ENCODE peak calls at places on chromosomes 13 and 19, in six cellular contexts. H is psoas muscle, G is epithelial cell of esophagus, D is heart right ventricle, C is coronary artery, A is testis. T is an unnamed sample.

GRCh38 chr19:19306191-19306590 is 14.1 kb downstream of the SUGP1 start:
- DNase-seq in D (no peak), A (no peak), C (no peak), H (no peak), G (no peak), T (no peak)

GRCh38 chr13:98476538-98476966 is 100.4 kb downstream of the STK24 start:
- DNase-seq in A (no peak), H (peak), C (no peak), G (peak), D (no peak), T (no peak)

GRCh38 chr19:12527034-12527836 is 24.0 kb downstream of the ZNF564 start:
- DNase-seq in G (peak), D (no peak), H (no peak), C (no peak), A (no peak), T (no peak)

GRCh38 chr13:51801631-51802099 is 2.3 kb downstream of the DHRS12 start:
- DNase-seq in C (peak), A (peak), H (peak), G (peak), D (peak), T (no peak)

GRCh38 chr19:28318469-28319179 is 894.3 kb downstream of the UQCRFS1 start:
- DNase-seq in G (no peak), C (no peak), D (no peak), A (no peak), H (no peak), T (no peak)

GRCh38 chr13:24502567-24503375 is 9.8 kb downstream of the PARP4 start:
- DNase-seq in G (peak), D (peak), A (no peak), C (no peak), H (no peak), T (no peak)

GRCh38 chr13:75425216-75426009 is 56.6 kb downstream of the TBC1D4 start:
- DNase-seq in G (no peak), D (no peak), C (no peak), A (no peak), H (no peak), T (no peak)

GRCh38 chr13:112658807-112659206 is 31.0 kb upstream of the ATP11A start:
- DNase-seq in G (peak), H (no peak), C (no peak), A (no peak), D (no peak), T (no peak)

GRCh38 chr13:113785051-113786010 is 26.3 kb downstream of the TMEM255B start:
- DNase-seq in G (peak), C (no peak), A (no peak), H (no peak), D (no peak), T (no peak)

GRCh38 chr19:50820549-50821247 is 2.9 kb downstream of the KLK1 start:
- DNase-seq in D (no peak), H (peak), C (no peak), A (no peak), G (no peak), T (no peak)

GRCh38 chr19:39540333-39540673 is 342 bp upstream of the EID2 start:
- DNase-seq in G (no peak), H (no peak), A (no peak), C (no peak), D (no peak), T (no peak)
- TF ChIP-seq CTCF in G (no peak), H (no peak), A (no peak), C (no peak), D (no peak), T (no peak)

GRCh38 chr19:58227964-58228583 is 640 bp upstream of the ZNF544 start:
- DNase-seq in G (no peak), C (no peak), D (no peak), H (no peak), A (peak), T (no peak)
- TF ChIP-seq CTCF in G (no peak), C (no peak), D (no peak), H (no peak), A (no peak), T (no peak)

GRCh38 chr19:16824658-16825311 is 4.4 kb upstream of the SIN3B start:
- DNase-seq in A (no peak), G (peak), D (no peak), C (no peak), H (no peak), T (no peak)
- TF ChIP-seq CTCF in A (no peak), G (no peak), D (no peak), C (no peak), H (no peak), T (peak)

DNA sequence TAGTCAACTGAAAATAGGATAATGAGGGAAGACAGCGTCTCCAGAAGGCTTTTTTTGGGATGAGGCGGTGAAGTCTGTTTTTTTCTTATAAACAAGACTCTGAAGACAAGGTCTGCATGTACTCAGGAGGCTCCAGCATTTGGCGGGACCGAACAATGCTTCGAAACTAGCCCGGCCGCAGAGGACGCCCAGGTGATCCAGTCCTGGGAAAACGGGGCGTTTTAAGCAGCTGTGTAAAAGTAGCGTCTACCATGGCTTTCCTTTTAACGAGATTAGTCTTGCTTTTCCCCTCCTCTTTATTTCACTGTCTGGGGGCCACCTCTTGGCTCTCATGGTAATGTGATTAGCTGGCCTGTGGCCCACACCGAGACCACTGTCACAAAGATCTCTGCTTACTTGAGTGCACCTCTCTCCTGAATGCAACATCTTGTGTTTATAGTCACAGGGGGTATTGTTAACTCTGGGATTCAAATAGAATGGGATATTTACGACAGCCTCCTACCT is 29.4 kb upstream of the GTF3A start:
- DNase-seq in G (no peak), H (no peak), D (no peak), A (no peak), C (no peak), T (no peak)
- TF ChIP-seq CTCF in G (no peak), H (no peak), D (no peak), A (no peak), C (no peak), T (no peak)

GRCh38 chr13:36914648-36915047 is 5.4 kb downstream of the SMAD9 start:
- DNase-seq in D (no peak), C (no peak), A (no peak), G (no peak), H (no peak), T (no peak)
- TF ChIP-seq CTCF in D (no peak), C (no peak), A (no peak), G (no peak), H (no peak), T (no peak)

GRCh38 chr19:3708207-3708931 is at the start of gene TJP3:
- DNase-seq in C (no peak), H (peak), D (peak), A (peak), G (peak), T (no peak)
- TF ChIP-seq CTCF in C (no peak), H (no peak), D (no peak), A (no peak), G (no peak), T (no peak)

DNA sequence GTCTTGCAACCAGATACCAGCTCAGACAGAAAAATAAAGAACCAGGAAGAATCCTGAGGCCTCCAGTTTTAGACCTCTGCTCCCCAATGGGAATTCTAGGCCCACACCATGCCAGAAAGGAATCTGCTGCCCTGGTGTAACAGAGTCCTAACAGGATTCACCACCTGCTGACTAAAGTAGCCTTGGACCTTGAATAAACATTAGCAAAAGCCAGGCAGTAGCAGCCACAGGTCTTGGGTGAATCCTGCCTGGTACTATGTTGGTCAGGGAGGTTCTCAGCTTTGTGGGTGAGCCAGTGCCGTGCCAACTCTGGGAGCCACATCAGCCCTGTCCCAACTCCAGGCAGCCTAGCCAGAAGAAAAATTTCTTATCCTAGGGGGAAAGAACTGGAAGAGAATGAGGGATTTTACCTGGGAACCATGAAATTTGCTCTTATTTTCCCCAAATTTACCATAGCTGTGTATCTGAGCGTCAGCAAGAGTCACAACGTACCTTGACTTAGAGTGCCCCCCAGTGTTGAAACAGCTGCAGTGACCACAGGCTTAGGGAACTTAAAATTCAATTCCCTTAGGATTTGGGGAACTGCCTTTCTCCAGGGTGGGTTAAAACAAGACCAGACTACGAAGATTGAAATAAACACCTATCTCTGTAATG is 1895.6 kb upstream of the PRR20A start:
- DNase-seq in D (no peak), G (peak), A (no peak), H (no peak), C (no peak), T (no peak)
- TF ChIP-seq CTCF in D (no peak), G (peak), A (no peak), H (no peak), C (no peak), T (peak)

GRCh38 chr19:7679017-7679720 is 1.5 kb upstream of the TRAPPC5 start:
- DNase-seq in D (no peak), G (peak), A (peak), C (no peak), H (peak), T (no peak)
- TF ChIP-seq CTCF in D (peak), G (peak), A (no peak), C (no peak), H (no peak), T (no peak)

T was measured in osteocyte.